ENCODE peak calls at places on chromosomes 7 and 10, in four cellular contexts. J is cardiac muscle cell; N is HCT116; B is CD8-positive, alpha-beta T cell. M is an unnamed sample. For H3K27me3, the result is how much of the 10 kb centered on the place peaks cover.

GRCh38 chr7:139626817-139627216 is 103.3 kb downstream of the CLEC2L start:
- DNase-seq in J (no peak), N (no peak), B (peak), M (no peak)

GRCh38 chr10:47107226-47107625 is 192.8 kb upstream of the GDF10 start:
- DNase-seq in J (no peak), N (no peak), B (no peak), M (no peak)

GRCh38 chr7:44757311-44757710 is 8.7 kb downstream of the ZMIZ2 start:
- DNase-seq in J (peak), N (no peak), B (no peak), M (peak)

GRCh38 chr10:32155075-32155516 is 98.9 kb upstream of the KIF5B start:
- DNase-seq in J (peak), N (no peak), B (no peak), M (no peak)

GRCh38 chr10:31977440-31978157 is 49.0 kb upstream of the ARHGAP12 start:
- DNase-seq in J (peak), N (no peak), B (no peak), M (no peak)

GRCh38 chr10:15472431-15473400 is 101.6 kb upstream of the FAM171A1 start:
- DNase-seq in J (peak), N (no peak), B (no peak), M (peak)

GRCh38 chr10:86401588-86402282 is 35.1 kb upstream of the GRID1 start:
- DNase-seq in J (peak), N (no peak), B (no peak), M (peak)

GRCh38 chr7:115679976-115680375 is 350.6 kb downstream of the TFEC start:
- DNase-seq in J (peak), N (peak), B (no peak), M (no peak)

GRCh38 chr7:27102578-27103442 is at the start of gene HOXA2:
- DNase-seq in J (no peak), N (no peak), B (no peak), M (peak)

GRCh38 chr7:112023282-112023681 is 182.9 kb downstream of the DOCK4 start:
- DNase-seq in J (no peak), N (no peak), B (no peak), M (no peak)

GRCh38 chr7:47804767-47805545 is 143.3 kb downstream of the PKD1L1 start:
- DNase-seq in J (no peak), N (no peak), B (no peak), M (no peak)

GRCh38 chr10:78738861-78739260 is 329.9 kb upstream of the ZMIZ1 start:
- DNase-seq in J (no peak), N (no peak), B (no peak), M (no peak)

GRCh38 chr7:3710122-3710521 is 409.1 kb downstream of the SDK1 start:
- DNase-seq in J (no peak), N (no peak), B (no peak), M (no peak)

GRCh38 chr7:150751702-150752101 is 14.5 kb downstream of the GIMAP5 start:
- DNase-seq in J (no peak), N (no peak), B (no peak), M (no peak)

GRCh38 chr10:70840836-70841235 is 25.1 kb downstream of the SGPL1 start:
- DNase-seq in J (no peak), N (no peak), B (no peak), M (no peak)

GRCh38 chr10:90051474-90051873 is 350.1 kb downstream of the KIF20B start:
- DNase-seq in J (no peak), N (no peak), B (no peak), M (no peak)

GRCh38 chr7:36272567-36273269 is 116.9 kb upstream of the ANLN start:
- DNase-seq in J (no peak), N (no peak), B (no peak), M (no peak)

GRCh38 chr7:51085034-51085692 is 231.4 kb downstream of the COBL start:
- DNase-seq in J (no peak), N (no peak), B (no peak), M (no peak)

GRCh38 chr10:88317099-88317498 is 266.0 kb downstream of the RNLS start:
- DNase-seq in J (no peak), N (no peak), B (no peak), M (no peak)

DNA sequence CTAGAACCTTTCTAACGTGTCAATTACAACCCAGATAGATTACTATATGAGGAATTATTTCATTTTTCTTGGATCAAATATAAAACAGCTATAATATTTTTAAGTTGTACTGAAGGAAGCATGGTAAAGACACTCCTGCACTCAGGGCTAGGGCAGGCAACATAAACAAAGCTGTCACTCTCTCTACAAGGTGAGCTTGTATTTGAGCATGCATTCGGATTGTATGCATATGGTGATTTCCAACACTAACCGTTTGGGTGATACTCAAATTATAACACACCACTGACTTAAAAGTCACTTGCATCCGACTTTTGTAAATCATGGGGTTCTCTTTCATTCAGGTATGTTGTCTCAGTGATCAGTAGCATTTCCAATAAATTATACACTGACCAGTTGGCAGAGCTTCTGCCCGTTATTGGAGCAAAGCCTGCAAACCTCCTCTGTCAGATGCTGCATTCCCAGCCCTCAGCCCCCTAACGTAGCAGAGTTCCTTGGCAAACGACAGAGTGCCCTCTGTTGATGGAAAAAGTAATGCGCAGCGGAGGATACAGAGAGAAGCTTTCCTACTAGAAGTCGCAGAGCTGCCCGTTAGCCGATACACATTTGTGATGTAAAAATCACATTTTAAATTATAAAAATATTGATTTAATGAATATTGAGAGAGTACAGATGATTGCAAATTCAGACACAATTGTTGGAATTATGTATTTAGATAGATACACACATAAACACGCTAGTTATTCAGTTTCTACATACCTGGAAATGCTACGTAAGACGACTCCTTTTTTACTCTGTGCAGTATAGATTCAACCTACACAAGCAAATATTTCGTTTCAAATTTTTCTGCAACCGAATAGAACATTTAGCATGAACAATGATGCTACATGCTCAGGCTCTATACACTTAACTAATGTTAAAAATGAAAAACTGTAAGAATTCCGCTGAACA is 173.9 kb upstream of the SP4 start:
- DNase-seq in J (peak), N (peak), B (peak), M (peak)
- H3K4me3 ChIP-seq in J (no peak), N (no peak), B (no peak), M (no peak)

GRCh38 chr7:4959881-4960280 is 894 bp upstream of the MMD2 start:
- DNase-seq in J (no peak), N (no peak), B (no peak), M (peak)

GRCh38 chr7:4957847-4958476 is 1.0 kb downstream of the MMD2 start:
- DNase-seq in J (no peak), N (no peak), B (no peak), M (peak)

GRCh38 chr7:4958477-4959301 is at the start of gene MMD2:
- DNase-seq in J (no peak), N (no peak), B (no peak), M (peak)

GRCh38 chr7:4960363-4960762 is 1.4 kb upstream of the MMD2 start:
- DNase-seq in J (no peak), N (no peak), B (no peak), M (peak)

GRCh38 chr7:4959356-4959755 is 369 bp upstream of the MMD2 start:
- DNase-seq in J (no peak), N (no peak), B (no peak), M (peak)
- H3K27me3 ChIP-seq in J (half or more), N (under half), B (under half), M (under half)

GRCh38 chr10:119539359-119539651 is 3.2 kb downstream of the RGS10 start:
- DNase-seq in J (no peak), N (no peak), B (no peak), M (no peak)
- H3K4me3 ChIP-seq in J (no peak), N (no peak), B (peak), M (no peak)

GRCh38 chr7:1348096-1348835 is 111.0 kb downstream of the MICALL2 start:
- DNase-seq in J (no peak), N (no peak), B (no peak), M (no peak)

GRCh38 chr7:1346533-1346805 is 112.8 kb downstream of the MICALL2 start:
- DNase-seq in J (no peak), N (no peak), B (no peak), M (no peak)

GRCh38 chr7:1345796-1346532 is 113.3 kb downstream of the UNCX start:
- DNase-seq in J (no peak), N (no peak), B (no peak), M (no peak)

GRCh38 chr7:1344981-1345701 is 112.5 kb downstream of the UNCX start:
- DNase-seq in J (no peak), N (no peak), B (no peak), M (no peak)

DNA sequence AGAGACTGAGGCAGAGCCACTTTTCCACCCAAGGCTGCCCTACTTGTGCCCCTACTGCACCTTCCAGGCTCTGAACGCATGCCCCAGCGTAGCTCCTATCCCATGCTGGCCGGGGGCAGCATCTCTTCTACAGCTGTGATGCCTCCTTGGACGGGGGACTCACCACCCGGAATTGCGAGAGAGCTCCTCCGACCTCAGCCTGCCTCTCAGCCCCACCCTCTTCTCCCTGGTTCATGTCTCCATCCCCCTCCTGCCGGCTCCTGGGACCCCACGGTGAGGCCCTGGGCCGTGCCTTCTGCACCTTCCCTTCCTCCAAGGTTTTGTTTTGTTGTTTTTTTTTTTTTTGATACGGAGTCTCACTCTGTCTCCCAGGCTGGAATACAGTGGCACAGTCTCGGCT is 112.4 kb downstream of the MICALL2 start:
- DNase-seq in J (no peak), N (no peak), B (no peak), M (no peak)
- H3K27me3 ChIP-seq in J (under half), N (under half), B (under half), M (under half)

DNA sequence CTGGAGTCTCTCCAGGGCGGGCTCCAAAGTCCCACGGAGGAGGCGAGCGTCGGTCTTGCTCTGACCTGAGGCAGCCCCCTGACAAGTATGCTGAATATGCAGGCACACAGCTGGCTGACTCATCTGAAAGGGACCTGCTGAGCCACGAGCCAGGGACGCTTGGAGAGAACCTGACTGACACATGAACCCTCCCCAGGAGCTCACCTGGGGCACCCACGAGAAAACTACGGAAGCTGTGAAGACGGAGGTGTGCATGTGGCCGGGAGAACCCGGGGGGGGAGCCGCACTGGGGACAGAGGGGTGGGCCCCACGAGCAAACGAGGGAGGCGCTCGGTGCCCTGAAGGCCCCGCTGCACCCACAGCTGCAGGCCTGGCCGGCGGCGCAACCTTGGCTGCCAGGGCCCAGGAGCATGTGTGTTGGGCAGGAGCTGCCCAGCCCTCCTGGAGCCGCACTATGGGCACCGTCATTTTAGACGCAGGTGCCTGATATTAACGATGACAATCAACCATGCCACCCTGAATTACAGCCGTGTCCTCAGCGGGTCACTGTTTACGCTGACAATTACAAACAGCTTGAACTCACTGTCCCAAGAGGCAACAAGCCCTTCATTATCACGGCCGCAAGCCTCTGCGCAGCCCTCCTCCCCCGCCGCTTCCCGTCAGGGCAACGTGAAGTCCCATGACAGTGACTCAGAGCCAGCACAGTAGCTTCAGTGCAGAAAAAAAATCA is 64.7 kb downstream of the DIP2C start:
- DNase-seq in J (peak), N (no peak), B (no peak), M (peak)
- H3K4me3 ChIP-seq in J (no peak), N (no peak), B (no peak), M (no peak)

GRCh38 chr10:48639646-48640045 is 34.8 kb upstream of the ARHGAP22 start:
- DNase-seq in J (peak), N (no peak), B (no peak), M (no peak)
- H3K27me3 ChIP-seq in J (under half), N (under half), B (under half), M (under half)

GRCh38 chr10:49172204-49173132 is 15.7 kb downstream of the TMEM273 start:
- DNase-seq in J (no peak), N (no peak), B (peak), M (no peak)
- H3K4me3 ChIP-seq in J (no peak), N (no peak), B (no peak), M (no peak)

GRCh38 chr7:1286946-1287628 is 54.4 kb downstream of the UNCX start:
- DNase-seq in J (no peak), N (no peak), B (no peak), M (no peak)
- H3K27me3 ChIP-seq in J (under half), N (under half), B (under half), M (under half)

GRCh38 chr10:6058677-6059475 is 3.3 kb downstream of the IL2RA start:
- DNase-seq in J (no peak), N (no peak), B (no peak), M (no peak)
- H3K4me3 ChIP-seq in J (no peak), N (no peak), B (no peak), M (no peak)